ENCODE peak calls at places on chromosomes 5 and 9, in eight cellular contexts. One of them, this sample, is unnamed.

GRCh38 chr9:118665226-118665919 is 703.9 kb downstream of the BRINP1 start:
- DNase-seq in ovary: no peak
- DNase-seq in mucosa of descending colon: no peak
- DNase-seq in GM12865: no peak
- DNase-seq in BE2C: no peak
- DNase-seq in A549: no peak
- DNase-seq in retinal pigment epithelial cell: no peak
- DNase-seq in uterus: no peak
- DNase-seq in this sample: no peak

GRCh38 chr5:138732933-138733332 is 20.3 kb upstream of the CTNNA1 start:
- DNase-seq in uterus: no peak
- DNase-seq in BE2C: no peak
- DNase-seq in retinal pigment epithelial cell: no peak
- DNase-seq in ovary: no peak
- DNase-seq in mucosa of descending colon: no peak
- DNase-seq in GM12865: no peak
- DNase-seq in A549: no peak
- DNase-seq in this sample: no peak

GRCh38 chr5:155728857-155729683 is 597.9 kb upstream of the SGCD start:
- DNase-seq in A549: no peak
- DNase-seq in retinal pigment epithelial cell: no peak
- DNase-seq in ovary: no peak
- DNase-seq in mucosa of descending colon: peak
- DNase-seq in uterus: no peak
- DNase-seq in BE2C: no peak
- DNase-seq in GM12865: no peak
- DNase-seq in this sample: no peak

GRCh38 chr5:171388816-171389168 is 1.1 kb downstream of the NPM1 start:
- DNase-seq in uterus: no peak
- DNase-seq in retinal pigment epithelial cell: no peak
- DNase-seq in A549: no peak
- DNase-seq in mucosa of descending colon: no peak
- DNase-seq in BE2C: no peak
- DNase-seq in ovary: no peak
- DNase-seq in GM12865: peak
- DNase-seq in this sample: no peak

GRCh38 chr5:119680080-119680479 is 50.7 kb downstream of the FAM170A start:
- DNase-seq in retinal pigment epithelial cell: no peak
- DNase-seq in mucosa of descending colon: no peak
- DNase-seq in uterus: no peak
- DNase-seq in ovary: no peak
- DNase-seq in A549: no peak
- DNase-seq in BE2C: no peak
- DNase-seq in GM12865: no peak
- DNase-seq in this sample: no peak

GRCh38 chr5:37086466-37087178 is 162.6 kb downstream of the CPLANE1 start:
- DNase-seq in uterus: no peak
- DNase-seq in A549: no peak
- DNase-seq in retinal pigment epithelial cell: no peak
- DNase-seq in GM12865: no peak
- DNase-seq in mucosa of descending colon: peak
- DNase-seq in BE2C: no peak
- DNase-seq in ovary: no peak
- DNase-seq in this sample: peak

GRCh38 chr5:73282923-73283322 is 109.9 kb downstream of the TMEM174 start:
- DNase-seq in A549: no peak
- DNase-seq in GM12865: no peak
- DNase-seq in mucosa of descending colon: no peak
- DNase-seq in uterus: no peak
- DNase-seq in BE2C: no peak
- DNase-seq in retinal pigment epithelial cell: no peak
- DNase-seq in ovary: no peak
- DNase-seq in this sample: no peak

GRCh38 chr9:134993996-134994720 is 76.4 kb upstream of the FCN1 start:
- DNase-seq in ovary: no peak
- DNase-seq in uterus: no peak
- DNase-seq in retinal pigment epithelial cell: no peak
- DNase-seq in GM12865: no peak
- DNase-seq in mucosa of descending colon: no peak
- DNase-seq in A549: no peak
- DNase-seq in BE2C: no peak
- DNase-seq in this sample: no peak

GRCh38 chr5:79829260-79829659 is 139.6 kb downstream of the CMYA5 start:
- DNase-seq in uterus: no peak
- DNase-seq in GM12865: peak
- DNase-seq in ovary: no peak
- DNase-seq in mucosa of descending colon: no peak
- DNase-seq in BE2C: peak
- DNase-seq in A549: peak
- DNase-seq in retinal pigment epithelial cell: no peak
- DNase-seq in this sample: no peak

GRCh38 chr5:94218374-94218773 is 400.0 kb downstream of the KIAA0825 start:
- DNase-seq in A549: peak
- DNase-seq in uterus: no peak
- DNase-seq in ovary: no peak
- DNase-seq in BE2C: no peak
- DNase-seq in retinal pigment epithelial cell: peak
- DNase-seq in GM12865: no peak
- DNase-seq in mucosa of descending colon: no peak
- DNase-seq in this sample: peak

GRCh38 chr5:92907914-92908606 is 673.0 kb downstream of the NR2F1-AS1 start:
- DNase-seq in retinal pigment epithelial cell: no peak
- DNase-seq in ovary: no peak
- DNase-seq in A549: no peak
- DNase-seq in BE2C: no peak
- DNase-seq in GM12865: peak
- DNase-seq in mucosa of descending colon: no peak
- DNase-seq in uterus: no peak
- DNase-seq in this sample: peak

GRCh38 chr5:113546711-113547159 is 33.2 kb downstream of the YTHDC2 start:
- DNase-seq in BE2C: no peak
- DNase-seq in retinal pigment epithelial cell: no peak
- DNase-seq in ovary: no peak
- DNase-seq in GM12865: no peak
- DNase-seq in A549: no peak
- DNase-seq in uterus: no peak
- DNase-seq in mucosa of descending colon: no peak
- DNase-seq in this sample: peak

GRCh38 chr5:149172261-149172660 is 31.0 kb downstream of the ABLIM3 start:
- DNase-seq in ovary: no peak
- DNase-seq in GM12865: peak
- DNase-seq in mucosa of descending colon: no peak
- DNase-seq in A549: no peak
- DNase-seq in uterus: no peak
- DNase-seq in retinal pigment epithelial cell: no peak
- DNase-seq in BE2C: no peak
- DNase-seq in this sample: peak

GRCh38 chr9:35526087-35526801 is 36.3 kb downstream of the RUSC2 start:
- DNase-seq in ovary: no peak
- DNase-seq in BE2C: no peak
- DNase-seq in uterus: no peak
- DNase-seq in GM12865: no peak
- DNase-seq in mucosa of descending colon: no peak
- DNase-seq in A549: peak
- DNase-seq in retinal pigment epithelial cell: no peak
- DNase-seq in this sample: peak

GRCh38 chr5:1292139-1292538 is 2.7 kb downstream of the TERT start:
- DNase-seq in ovary: no peak
- DNase-seq in GM12865: no peak
- DNase-seq in uterus: no peak
- DNase-seq in retinal pigment epithelial cell: no peak
- DNase-seq in A549: no peak
- DNase-seq in BE2C: no peak
- DNase-seq in mucosa of descending colon: peak
- DNase-seq in this sample: no peak

GRCh38 chr9:28120241-28121025 is 547.2 kb upstream of the C9orf72 start:
- DNase-seq in retinal pigment epithelial cell: peak
- DNase-seq in ovary: no peak
- DNase-seq in mucosa of descending colon: no peak
- DNase-seq in uterus: no peak
- DNase-seq in A549: no peak
- DNase-seq in GM12865: no peak
- DNase-seq in BE2C: no peak
- DNase-seq in this sample: no peak

GRCh38 chr5:179815491-179816249 is 5.0 kb upstream of the SQSTM1 start:
- DNase-seq in mucosa of descending colon: peak
- DNase-seq in uterus: no peak
- DNase-seq in ovary: peak
- DNase-seq in retinal pigment epithelial cell: no peak
- DNase-seq in A549: no peak
- DNase-seq in BE2C: no peak
- DNase-seq in GM12865: no peak
- DNase-seq in this sample: no peak

GRCh38 chr5:71452876-71453275 is 2.6 kb upstream of the BDP1 start:
- DNase-seq in A549: no peak
- DNase-seq in retinal pigment epithelial cell: no peak
- DNase-seq in BE2C: no peak
- DNase-seq in GM12865: no peak
- DNase-seq in mucosa of descending colon: no peak
- DNase-seq in uterus: no peak
- DNase-seq in ovary: no peak
- DNase-seq in this sample: no peak

GRCh38 chr5:131396015-131396414 is 132.2 kb downstream of the CDC42SE2 start:
- DNase-seq in mucosa of descending colon: no peak
- DNase-seq in GM12865: peak
- DNase-seq in ovary: no peak
- DNase-seq in BE2C: no peak
- DNase-seq in retinal pigment epithelial cell: no peak
- DNase-seq in A549: no peak
- DNase-seq in uterus: no peak
- DNase-seq in this sample: no peak

GRCh38 chr9:3508531-3509374 is 17.0 kb downstream of the RFX3 start:
- DNase-seq in uterus: no peak
- DNase-seq in BE2C: no peak
- DNase-seq in ovary: no peak
- DNase-seq in GM12865: peak
- DNase-seq in A549: peak
- DNase-seq in retinal pigment epithelial cell: no peak
- DNase-seq in mucosa of descending colon: no peak
- DNase-seq in this sample: peak

GRCh38 chr9:3507395-3508077 is 18.3 kb downstream of the RFX3 start:
- DNase-seq in GM12865: peak
- DNase-seq in BE2C: no peak
- DNase-seq in retinal pigment epithelial cell: no peak
- DNase-seq in mucosa of descending colon: no peak
- DNase-seq in ovary: no peak
- DNase-seq in A549: peak
- DNase-seq in uterus: no peak
- DNase-seq in this sample: no peak

GRCh38 chr9:3502560-3503398 is 23.0 kb downstream of the RFX3 start:
- DNase-seq in mucosa of descending colon: no peak
- DNase-seq in BE2C: no peak
- DNase-seq in uterus: no peak
- DNase-seq in ovary: no peak
- DNase-seq in GM12865: no peak
- DNase-seq in retinal pigment epithelial cell: no peak
- DNase-seq in A549: peak
- DNase-seq in this sample: no peak

GRCh38 chr9:3508078-3508431 is 17.7 kb downstream of the RFX3 start:
- DNase-seq in BE2C: no peak
- DNase-seq in uterus: no peak
- DNase-seq in retinal pigment epithelial cell: no peak
- DNase-seq in ovary: no peak
- DNase-seq in GM12865: no peak
- DNase-seq in mucosa of descending colon: no peak
- DNase-seq in A549: peak
- DNase-seq in this sample: no peak

GRCh38 chr9:3506164-3506563 is 19.6 kb downstream of the RFX3 start:
- DNase-seq in BE2C: no peak
- DNase-seq in GM12865: no peak
- DNase-seq in uterus: no peak
- DNase-seq in mucosa of descending colon: no peak
- DNase-seq in A549: no peak
- DNase-seq in ovary: no peak
- DNase-seq in retinal pigment epithelial cell: no peak
- DNase-seq in this sample: no peak
- H3K4me3 ChIP-seq in BE2C: no peak
- H3K4me3 ChIP-seq in GM12865: no peak
- H3K4me3 ChIP-seq in uterus: no peak
- H3K4me3 ChIP-seq in mucosa of descending colon: no peak
- H3K4me3 ChIP-seq in A549: no peak
- H3K4me3 ChIP-seq in ovary: no peak
- H3K4me3 ChIP-seq in retinal pigment epithelial cell: no peak
- H3K4me3 ChIP-seq in this sample: no peak

GRCh38 chr9:68574150-68574549 is 33.5 kb upstream of the TMEM252 start:
- DNase-seq in A549: no peak
- DNase-seq in BE2C: no peak
- DNase-seq in uterus: no peak
- DNase-seq in mucosa of descending colon: no peak
- DNase-seq in GM12865: no peak
- DNase-seq in retinal pigment epithelial cell: no peak
- DNase-seq in ovary: no peak
- DNase-seq in this sample: peak
- TF ChIP-seq CTCF in A549: peak
- TF ChIP-seq CTCF in BE2C: no peak
- TF ChIP-seq CTCF in uterus: no peak
- TF ChIP-seq CTCF in mucosa of descending colon: no peak
- TF ChIP-seq CTCF in GM12865: peak
- TF ChIP-seq CTCF in retinal pigment epithelial cell: peak
- TF ChIP-seq CTCF in ovary: no peak
- TF ChIP-seq CTCF in this sample: peak

GRCh38 chr5:6827815-6828214 is 114.6 kb downstream of the TENT4A start:
- DNase-seq in uterus: no peak
- DNase-seq in retinal pigment epithelial cell: no peak
- DNase-seq in BE2C: peak
- DNase-seq in mucosa of descending colon: no peak
- DNase-seq in ovary: no peak
- DNase-seq in A549: no peak
- DNase-seq in GM12865: peak
- DNase-seq in this sample: no peak
- H3K4me3 ChIP-seq in uterus: no peak
- H3K4me3 ChIP-seq in retinal pigment epithelial cell: no peak
- H3K4me3 ChIP-seq in BE2C: peak
- H3K4me3 ChIP-seq in mucosa of descending colon: no peak
- H3K4me3 ChIP-seq in ovary: no peak
- H3K4me3 ChIP-seq in A549: no peak
- H3K4me3 ChIP-seq in GM12865: peak
- H3K4me3 ChIP-seq in this sample: no peak

DNA sequence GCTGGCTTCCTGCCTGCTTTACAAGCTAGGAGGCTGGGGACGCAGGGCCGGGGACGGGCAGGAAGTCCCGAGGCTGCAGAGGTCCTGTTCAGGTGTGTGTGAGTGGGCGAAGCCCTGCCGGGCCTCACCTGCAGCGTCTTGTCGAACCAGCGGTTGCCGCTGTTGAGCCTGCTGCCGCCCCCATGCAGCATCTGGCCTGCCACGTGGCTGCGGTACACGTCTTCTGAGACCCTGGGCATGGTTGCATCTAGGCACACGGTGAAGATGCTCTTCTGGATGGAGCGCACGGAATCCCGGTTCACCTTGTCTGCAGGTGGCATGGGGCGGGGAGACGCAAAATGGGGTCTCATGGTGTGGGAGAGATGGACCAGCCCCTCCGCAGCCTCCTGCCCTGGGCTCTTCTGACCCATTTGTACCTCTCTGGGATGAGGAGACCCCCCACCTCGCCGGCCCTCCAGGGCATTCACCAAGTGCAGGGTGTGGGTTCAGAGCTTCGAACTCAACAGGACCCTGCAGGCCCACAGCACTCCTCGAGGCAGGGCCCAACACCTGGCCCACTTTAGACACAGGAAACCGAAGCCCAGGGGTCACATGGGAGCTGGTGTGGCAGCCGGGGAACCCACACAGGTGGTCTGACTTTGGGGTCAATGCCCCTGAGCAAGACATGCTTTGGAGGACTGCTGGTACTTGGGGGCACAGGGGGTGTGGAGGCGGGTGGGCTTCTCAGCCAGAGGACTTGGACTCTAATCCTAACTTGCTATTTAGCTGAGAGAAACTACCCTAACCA is 10.0 kb downstream of the CRAT start:
- DNase-seq in BE2C: no peak
- DNase-seq in ovary: no peak
- DNase-seq in mucosa of descending colon: no peak
- DNase-seq in uterus: no peak
- DNase-seq in A549: no peak
- DNase-seq in GM12865: no peak
- DNase-seq in retinal pigment epithelial cell: no peak
- DNase-seq in this sample: no peak
- TF ChIP-seq CTCF in BE2C: no peak
- TF ChIP-seq CTCF in ovary: no peak
- TF ChIP-seq CTCF in mucosa of descending colon: no peak
- TF ChIP-seq CTCF in uterus: no peak
- TF ChIP-seq CTCF in A549: no peak
- TF ChIP-seq CTCF in GM12865: no peak
- TF ChIP-seq CTCF in retinal pigment epithelial cell: no peak
- TF ChIP-seq CTCF in this sample: no peak